ENCODE peak calls at places on chromosome 21, in nine cellular contexts. B is effector CD4-positive, alpha-beta T cell; D is GM23338; O is astrocyte of the spinal cord; P is RPMI7951; F is hippocampal formation; U is thoracic aorta; I is foreskin melanocyte; Z is EH. Y is an unnamed sample.

GRCh38 chr21:44364151-44365053 is 11.0 kb downstream of the TRPM2 start:
- DNase-seq in I (no peak), P (no peak), O (no peak), Z (no peak), D (peak), U (no peak), B (no peak), F (no peak), Y (no peak)

GRCh38 chr21:16605588-16605987 is 875.8 kb downstream of the USP25 start:
- DNase-seq in B (no peak), P (no peak), O (peak), Z (no peak), D (peak), F (peak), U (no peak), I (no peak), Y (no peak)

GRCh38 chr21:35606578-35606977 is 453.7 kb downstream of the SETD4 start:
- DNase-seq in B (no peak), U (no peak), P (peak), F (no peak), O (no peak), D (no peak), I (peak), Z (no peak), Y (no peak)

GRCh38 chr21:35886887-35887286 is 173.4 kb downstream of the SETD4 start:
- DNase-seq in U (no peak), Z (no peak), D (no peak), F (no peak), P (no peak), I (no peak), O (no peak), B (no peak), Y (no peak)

GRCh38 chr21:34336756-34337391 is 26.9 kb upstream of the KCNE2 start:
- DNase-seq in O (peak), U (no peak), D (no peak), F (no peak), B (no peak), P (no peak), I (no peak), Z (peak), Y (no peak)

GRCh38 chr21:36260030-36260787 is 59.8 kb upstream of the MORC3 start:
- DNase-seq in O (peak), U (no peak), I (peak), F (peak), Z (peak), B (peak), D (peak), P (peak), Y (peak)

GRCh38 chr21:46155514-46156377 is at the start of gene FTCD:
- DNase-seq in U (no peak), Z (no peak), D (no peak), I (no peak), B (no peak), P (no peak), F (no peak), O (no peak), Y (no peak)

GRCh38 chr21:37525810-37526209 is 159.2 kb downstream of the DYRK1A start:
- DNase-seq in Z (peak), D (no peak), F (no peak), O (peak), U (no peak), I (peak), P (no peak), B (no peak), Y (no peak)

GRCh38 chr21:27721675-27722074 is 754.8 kb upstream of the ADAMTS5 start:
- DNase-seq in Z (no peak), D (no peak), P (no peak), F (no peak), U (no peak), B (no peak), I (no peak), O (no peak), Y (no peak)

GRCh38 chr21:33406493-33406892 is 3.3 kb downstream of the IFNGR2 start:
- DNase-seq in I (no peak), F (no peak), P (no peak), O (no peak), U (no peak), Z (no peak), D (no peak), B (no peak), Y (no peak)

GRCh38 chr21:41726970-41727783 is 39.7 kb downstream of the RIPK4 start:
- DNase-seq in D (no peak), Z (peak), F (no peak), B (no peak), I (no peak), P (peak), O (peak), U (peak), Y (no peak)

GRCh38 chr21:44377922-44378645 is 24.7 kb downstream of the TRPM2 start:
- DNase-seq in F (no peak), D (no peak), Z (no peak), U (no peak), O (no peak), P (no peak), I (no peak), B (no peak), Y (no peak)

GRCh38 chr21:33945652-33946270 is 30.2 kb upstream of the ATP5PO start:
- DNase-seq in O (no peak), I (no peak), F (no peak), B (no peak), P (no peak), D (no peak), Z (no peak), U (no peak), Y (no peak)

GRCh38 chr21:36347962-36348328 is 27.9 kb downstream of the MORC3 start:
- DNase-seq in P (no peak), Z (peak), F (no peak), O (peak), U (no peak), I (no peak), B (no peak), D (no peak), Y (no peak)

GRCh38 chr21:39030127-39030884 is 152.9 kb downstream of the PSMG1 start:
- DNase-seq in F (no peak), B (no peak), U (no peak), D (peak), O (no peak), P (no peak), I (no peak), Z (no peak), Y (no peak)

GRCh38 chr21:46634427-46634826 is 1.0 kb upstream of the PRMT2 start:
- DNase-seq in D (no peak), U (no peak), Z (no peak), O (no peak), B (no peak), P (no peak), F (no peak), I (no peak), Y (no peak)

GRCh38 chr21:15604424-15604823 is 125.4 kb upstream of the USP25 start:
- DNase-seq in I (peak), U (no peak), D (peak), Z (peak), O (peak), F (no peak), B (no peak), P (peak), Y (no peak)

GRCh38 chr21:25862112-25862511 is 127.3 kb downstream of the GABPA start:
- DNase-seq in U (no peak), I (no peak), D (no peak), B (no peak), F (no peak), P (no peak), Z (no peak), O (no peak), Y (no peak)

GRCh38 chr21:42309753-42310213 is 5.4 kb downstream of the TFF3 start:
- DNase-seq in U (no peak), D (peak), I (no peak), F (no peak), Z (peak), P (no peak), B (peak), O (peak), Y (peak)

GRCh38 chr21:44510508-44511218 is 29.3 kb downstream of the KRTAP10-1 start:
- DNase-seq in I (no peak), U (no peak), D (peak), B (peak), Z (peak), O (no peak), P (no peak), F (no peak), Y (peak)

GRCh38 chr21:15208787-15209186 is 144.0 kb upstream of the NRIP1 start:
- DNase-seq in I (no peak), U (no peak), B (no peak), D (no peak), O (no peak), F (no peak), Z (no peak), P (peak), Y (no peak)

GRCh38 chr21:34967509-34968289 is 81.4 kb downstream of the RUNX1 start:
- DNase-seq in I (peak), F (no peak), D (no peak), B (no peak), O (no peak), Z (peak), P (peak), U (no peak), Y (no peak)

GRCh38 chr21:20789696-20790095 is 208.5 kb upstream of the NCAM2 start:
- DNase-seq in F (no peak), B (no peak), P (no peak), I (no peak), Z (no peak), O (peak), U (no peak), D (no peak), Y (no peak)

GRCh38 chr21:29384608-29385359 is 86.1 kb downstream of the BACH1 start:
- DNase-seq in P (no peak), D (no peak), U (no peak), B (no peak), I (peak), O (no peak), Z (no peak), F (no peak), Y (no peak)

GRCh38 chr21:17613242-17613676 is 558 bp upstream of the BTG3 start:
- DNase-seq in D (no peak), U (peak), B (no peak), I (peak), O (peak), F (peak), Z (peak), P (peak), Y (no peak)

GRCh38 chr21:33032434-33033047 is 6.8 kb downstream of the OLIG2 start:
- DNase-seq in B (no peak), P (no peak), U (no peak), I (no peak), D (no peak), O (no peak), F (no peak), Z (no peak), Y (no peak)

GRCh38 chr21:22421416-22422190 is 1423.4 kb downstream of the NCAM2 start:
- DNase-seq in O (no peak), I (no peak), B (no peak), P (peak), F (no peak), U (no peak), D (no peak), Z (no peak), Y (no peak)

GRCh38 chr21:42651515-42652401 is 1.7 kb upstream of the PDE9A start:
- DNase-seq in B (no peak), P (no peak), D (no peak), U (no peak), Z (no peak), I (no peak), O (no peak), F (peak), Y (no peak)

GRCh38 chr21:41009398-41010177 is 158.4 kb upstream of the BACE2 start:
- DNase-seq in I (no peak), B (no peak), P (no peak), D (no peak), U (no peak), O (no peak), F (no peak), Z (no peak), Y (no peak)

GRCh38 chr21:43304621-43305335 is 122.2 kb downstream of the SIK1 start:
- DNase-seq in B (no peak), F (no peak), I (no peak), O (no peak), U (no peak), Z (no peak), P (no peak), D (no peak), Y (no peak)

GRCh38 chr21:28550057-28550825 is 442.4 kb downstream of the LTN1 start:
- DNase-seq in D (no peak), B (no peak), F (no peak), O (no peak), P (no peak), U (no peak), Z (peak), I (no peak), Y (no peak)

GRCh38 chr21:39136711-39137110 is 46.5 kb downstream of the PSMG1 start:
- DNase-seq in I (no peak), U (no peak), O (peak), B (no peak), Z (peak), F (no peak), P (peak), D (no peak), Y (no peak)

GRCh38 chr21:34986561-34987533 is 62.3 kb downstream of the RUNX1 start:
- DNase-seq in D (peak), P (peak), O (peak), B (peak), F (no peak), U (no peak), Z (peak), I (peak), Y (peak)

GRCh38 chr21:45768011-45768740 is 124.7 kb downstream of the PCBP3 start:
- DNase-seq in D (no peak), U (no peak), Z (no peak), B (no peak), I (no peak), P (no peak), F (no peak), O (peak), Y (no peak)

GRCh38 chr21:36835383-36835795 is 131.1 kb downstream of the HLCS start:
- DNase-seq in Z (peak), U (no peak), I (no peak), F (no peak), D (no peak), B (no peak), O (no peak), P (peak), Y (no peak)

GRCh38 chr21:46369520-46370235 is 45.7 kb downstream of the PCNT start:
- DNase-seq in U (no peak), D (no peak), O (no peak), Z (no peak), P (no peak), B (no peak), I (no peak), F (no peak), Y (no peak)

GRCh38 chr21:16192900-16193299 is 463.1 kb downstream of the USP25 start:
- DNase-seq in O (peak), U (no peak), I (no peak), P (no peak), B (no peak), D (no peak), F (no peak), Z (no peak), Y (no peak)

Y was measured in T-helper 2 cell.